ENCODE peak calls at places on chromosomes 13 and 19, in four cellular contexts. V is PC-3, G is astrocyte, F is fibroblast of lung. B is an unnamed sample.

GRCh38 chr13:91017669-91018053 is 329.8 kb upstream of the MIR17HG start:
- DNase-seq in V (peak; percentile 61), G (peak; percentile 0), F (no peak), B (no peak)

GRCh38 chr13:29707876-29708543 is 112.5 kb upstream of the SLC7A1 start:
- DNase-seq in V (peak; percentile 49), G (no peak), F (peak; percentile 34), B (peak; percentile 79)

GRCh38 chr13:113159701-113160100 is 1.3 kb downstream of the PROZ start:
- DNase-seq in V (no peak), G (no peak), F (no peak), B (no peak)

GRCh38 chr13:25468330-25469178 is 96.8 kb downstream of the ATP8A2 start:
- DNase-seq in V (no peak), G (peak; percentile 20), F (no peak), B (no peak)

GRCh38 chr13:40190656-40191100 is 475.8 kb downstream of the FOXO1 start:
- DNase-seq in V (peak; percentile 33), G (peak; percentile 86), F (peak; percentile 88), B (peak; percentile 87)

GRCh38 chr19:12194827-12195500 is 32.1 kb downstream of the ZNF136 start:
- DNase-seq in V (no peak), G (peak; percentile 58), F (peak; percentile 75), B (peak; percentile 72)

GRCh38 chr13:114097893-114098688 is 34.3 kb downstream of the RASA3 start:
- DNase-seq in V (no peak), G (no peak), F (no peak), B (no peak)

GRCh38 chr13:52827839-52828238 is 20.6 kb downstream of the PCDH8 start:
- DNase-seq in V (no peak), G (no peak), F (no peak), B (no peak)

GRCh38 chr19:2490659-2491058 is 14.7 kb downstream of the GADD45B start:
- DNase-seq in V (no peak), G (no peak), F (no peak), B (no peak)

GRCh38 chr13:110121312-110122083 is 185.5 kb downstream of the COL4A1 start:
- DNase-seq in V (no peak), G (no peak), F (no peak), B (no peak)

GRCh38 chr19:2051771-2052704 is 994 bp upstream of the MKNK2 start:
- DNase-seq in V (no peak), G (no peak), F (peak; percentile 67), B (no peak)

GRCh38 chr13:89221557-89222158 is 1550.5 kb downstream of the SLITRK5 start:
- DNase-seq in V (no peak), G (no peak), F (no peak), B (no peak)

GRCh38 chr13:64723735-64724134 is 2506.4 kb downstream of the PCDH9 start:
- DNase-seq in V (peak; percentile 93), G (peak; percentile 96), F (peak; percentile 61), B (peak; percentile 87)

GRCh38 chr13:113157929-113158747 is at the start of gene PROZ:
- DNase-seq in V (no peak), G (no peak), F (no peak), B (no peak)

GRCh38 chr19:45333609-45334303 is 6.8 kb upstream of the KLC3 start:
- DNase-seq in V (no peak), G (no peak), F (no peak), B (no peak)

GRCh38 chr19:47186337-47187022 is 44.5 kb downstream of the BBC3 start:
- DNase-seq in V (no peak), G (no peak), F (no peak), B (no peak)

GRCh38 chr19:49216076-49216475 is 58.5 kb downstream of the TRPM4 start:
- DNase-seq in V (peak; percentile 86), G (peak; percentile 68), F (no peak), B (peak; percentile 58)

GRCh38 chr13:98521876-98522275 is 55.0 kb downstream of the STK24 start:
- DNase-seq in V (no peak), G (no peak), F (no peak), B (no peak)

GRCh38 chr19:28319918-28320317 is 893.0 kb downstream of the UQCRFS1 start:
- DNase-seq in V (no peak), G (no peak), F (no peak), B (no peak)

DNA sequence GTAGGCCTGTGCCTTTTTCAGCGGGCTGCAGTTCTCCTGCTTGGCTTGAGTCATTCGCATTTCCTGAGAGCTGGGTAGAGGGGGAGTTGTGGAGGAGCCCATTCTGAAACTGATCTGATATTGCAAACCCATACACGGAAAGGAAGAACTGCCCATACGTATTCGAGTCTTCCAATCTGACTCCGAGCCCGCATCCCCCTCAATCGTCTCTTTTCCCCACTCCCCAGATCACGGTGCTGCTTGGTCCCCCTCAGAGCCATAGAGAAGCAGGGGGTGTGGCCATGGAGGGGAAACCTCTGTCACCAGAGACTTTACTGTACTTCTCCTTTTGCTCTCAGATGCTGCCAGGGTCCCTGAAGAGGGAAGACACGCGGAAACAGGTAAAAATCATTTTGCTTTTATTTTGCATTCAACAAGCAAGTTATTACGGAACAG is at the start of gene CD22:
- DNase-seq in V (no peak), G (no peak), F (no peak), B (no peak)
- H3K27ac ChIP-seq in V (no peak within 1 kb of the TSS), G (no peak within 1 kb of the TSS), F (no peak within 1 kb of the TSS), B (no peak within 1 kb of the TSS)

GRCh38 chr19:37303591-37304171 is 67.2 kb upstream of the ZNF527 start:
- DNase-seq in V (no peak), G (no peak), F (peak; percentile 4), B (no peak)
- H3K9ac ChIP-seq in V (no peak overlapping the region), G (no peak overlapping the region), F (no peak overlapping the region), B (no peak overlapping the region)

GRCh38 chr19:36449059-36449670 is 30.7 kb upstream of the ZFP82 start:
- DNase-seq in V (no peak), G (no peak), F (no peak), B (no peak)
- TF ChIP-seq EZH2 in V (no peak), G (no peak), F (no peak), B (no peak)

GRCh38 chr19:4060621-4061177 is 6.0 kb downstream of the ZBTB7A start:
- DNase-seq in V (no peak), G (no peak), F (no peak), B (no peak)
- H3K27ac ChIP-seq in V (no peak overlapping the region), G (no peak overlapping the region), F (peak overlapping the region; percentile 93), B (peak overlapping the region; percentile 95)

DNA sequence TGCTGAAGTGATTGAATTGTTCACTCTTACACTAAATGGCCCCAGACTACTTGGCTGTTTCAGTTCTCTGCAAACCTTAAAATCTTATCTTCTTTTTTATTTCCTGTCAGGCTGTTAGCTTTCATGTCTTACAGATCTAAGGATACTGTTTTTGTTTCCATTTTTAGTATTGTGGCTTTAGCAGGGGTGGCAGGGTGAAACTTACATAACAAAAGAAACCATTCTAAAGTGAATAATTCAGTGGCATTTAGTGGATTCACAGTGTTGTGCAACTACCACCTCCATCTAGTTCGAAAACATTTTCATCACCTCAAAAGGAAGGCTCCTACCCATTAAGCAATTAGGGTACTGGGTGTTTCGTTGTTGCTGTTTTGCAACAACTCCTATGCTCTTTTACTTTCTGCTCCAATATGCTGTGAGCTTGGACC is 19.8 kb downstream of the TMEM272 start:
- DNase-seq in V (no peak), G (peak; percentile 65), F (no peak), B (peak; percentile 48)
- H3K9ac ChIP-seq in V (no peak overlapping the region), G (no peak overlapping the region), F (no peak overlapping the region), B (no peak overlapping the region)

DNA sequence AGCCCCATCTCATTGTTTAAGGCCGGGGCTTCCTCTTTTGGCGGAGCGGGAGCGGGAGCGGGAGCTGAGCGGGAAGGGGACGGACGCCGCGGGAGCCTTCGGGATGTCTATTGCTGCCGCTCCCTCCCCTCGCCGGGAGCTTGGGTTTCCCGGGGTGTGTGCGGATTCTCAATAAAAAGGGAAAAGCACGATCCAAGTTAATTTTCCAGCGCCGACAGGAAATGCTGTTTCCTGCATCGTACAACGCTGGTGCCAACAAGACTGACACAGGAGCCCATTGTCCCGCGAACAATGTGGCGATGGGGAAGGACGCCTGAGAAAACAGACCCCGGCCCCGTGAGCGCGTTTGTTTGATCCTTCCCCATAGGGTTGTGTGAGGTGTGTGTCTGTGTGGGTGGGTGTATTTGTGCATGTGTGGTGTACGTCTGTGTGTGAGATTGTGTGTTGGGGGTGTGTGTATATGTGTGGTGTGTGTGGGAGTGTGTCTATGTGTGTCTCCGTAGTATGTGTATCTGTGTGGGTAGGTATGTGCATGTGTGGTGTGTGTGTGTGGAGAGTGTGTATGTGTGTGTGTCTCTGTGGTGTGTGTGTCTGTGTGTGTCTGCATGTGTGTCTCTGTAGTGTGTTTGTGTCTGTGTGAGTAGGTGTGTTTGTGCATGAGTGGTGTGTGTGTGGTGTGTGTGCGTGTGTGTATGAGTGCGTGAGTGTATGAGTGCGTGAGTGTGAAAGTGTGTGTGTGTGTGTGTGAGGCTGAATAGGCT is 36.4 kb upstream of the FLT1 start:
- DNase-seq in V (peak; percentile 8), G (no peak), F (peak; percentile 17), B (peak; percentile 64)
- TF ChIP-seq EZH2 in V (no peak), G (no peak), F (no peak), B (no peak)

GRCh38 chr19:50328257-50329145 is 676 bp downstream of the KCNC3 start:
- DNase-seq in V (peak; percentile 39), G (no peak), F (no peak), B (peak; percentile 55)

GRCh38 chr19:50330365-50331078 is 1.3 kb upstream of the KCNC3 start:
- DNase-seq in V (peak; percentile 80), G (no peak), F (no peak), B (peak; percentile 59)

GRCh38 chr19:50331187-50332013 is 2.2 kb upstream of the KCNC3 start:
- DNase-seq in V (no peak), G (no peak), F (no peak), B (no peak)

GRCh38 chr19:50327461-50328256 is 1.5 kb downstream of the KCNC3 start:
- DNase-seq in V (no peak), G (no peak), F (no peak), B (no peak)

GRCh38 chr19:50329146-50329925 is at the start of gene KCNC3:
- DNase-seq in V (peak; percentile 99), G (peak; percentile 72), F (peak; percentile 83), B (peak; percentile 95)
- H3K27ac ChIP-seq in V (no peak within 1 kb of the TSS), G (no peak within 1 kb of the TSS), F (no peak within 1 kb of the TSS), B (no peak within 1 kb of the TSS)

DNA sequence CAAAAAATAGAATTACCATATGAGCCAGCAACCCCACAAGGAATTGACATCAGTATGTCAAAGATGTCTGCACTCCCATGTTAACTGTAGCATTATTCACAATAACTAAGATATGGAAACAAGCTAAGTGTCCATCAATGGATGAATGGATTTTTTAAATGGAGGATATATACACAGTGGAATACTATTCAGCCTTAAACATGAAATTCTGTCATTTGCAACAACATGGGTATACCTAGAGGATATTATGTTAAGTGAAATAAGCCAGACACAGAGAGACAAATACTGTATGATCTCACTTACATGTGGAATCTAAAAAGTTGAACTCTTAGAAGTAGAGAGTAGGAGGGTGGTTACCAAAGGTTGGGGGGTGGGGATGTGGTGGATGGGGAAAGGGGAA is 8.0 kb upstream of the ZNF567 start:
- DNase-seq in V (no peak), G (no peak), F (no peak), B (no peak)
- H3K9ac ChIP-seq in V (no peak overlapping the region), G (no peak overlapping the region), F (no peak overlapping the region), B (no peak overlapping the region)